ENCODE peak calls at places on chromosomes 4 and X, in four cellular contexts. One of them, this sample, is unnamed.

GRCh38 chrX:357693-358471 is 28.8 kb downstream of the PPP2R3B start:
- DNase-seq in IMR-90: peak
- DNase-seq in K562: no peak
- DNase-seq in GM12878: no peak
- DNase-seq in this sample: no peak

GRCh38 chr4:150583287-150584197 is 1.6 kb downstream of the MAB21L2 start:
- DNase-seq in IMR-90: peak
- DNase-seq in K562: no peak
- DNase-seq in GM12878: no peak
- DNase-seq in this sample: no peak

GRCh38 chr4:111960241-111960667 is 185.0 kb upstream of the FAM241A start:
- DNase-seq in IMR-90: no peak
- DNase-seq in K562: no peak
- DNase-seq in GM12878: peak
- DNase-seq in this sample: no peak

GRCh38 chrX:12672362-12673106 is 118.7 kb upstream of the PRPS2 start:
- DNase-seq in IMR-90: no peak
- DNase-seq in K562: no peak
- DNase-seq in GM12878: no peak
- DNase-seq in this sample: no peak

GRCh38 chr4:70927502-70928139 is 25.5 kb downstream of the MOB1B start:
- DNase-seq in IMR-90: no peak
- DNase-seq in K562: no peak
- DNase-seq in GM12878: no peak
- DNase-seq in this sample: no peak

GRCh38 chrX:74242050-74242449 is 61.9 kb upstream of the ZCCHC13 start:
- DNase-seq in IMR-90: peak
- DNase-seq in K562: no peak
- DNase-seq in GM12878: no peak
- DNase-seq in this sample: peak

GRCh38 chr4:183807420-183808101 is 97.5 kb upstream of the STOX2 start:
- DNase-seq in IMR-90: no peak
- DNase-seq in K562: no peak
- DNase-seq in GM12878: no peak
- DNase-seq in this sample: no peak

GRCh38 chrX:9865804-9866471 is 79.7 kb downstream of the SHROOM2 start:
- DNase-seq in IMR-90: peak
- DNase-seq in K562: no peak
- DNase-seq in GM12878: no peak
- DNase-seq in this sample: no peak

GRCh38 chr4:38743866-38744265 is 38.9 kb downstream of the TLR10 start:
- DNase-seq in IMR-90: no peak
- DNase-seq in K562: no peak
- DNase-seq in GM12878: no peak
- DNase-seq in this sample: no peak

GRCh38 chr4:7852568-7853185 is 87.0 kb downstream of the AFAP1 start:
- DNase-seq in IMR-90: no peak
- DNase-seq in K562: no peak
- DNase-seq in GM12878: no peak
- DNase-seq in this sample: no peak

GRCh38 chr4:52312722-52313121 is 261.6 kb downstream of the SPATA18 start:
- DNase-seq in IMR-90: no peak
- DNase-seq in K562: no peak
- DNase-seq in GM12878: no peak
- DNase-seq in this sample: no peak

GRCh38 chrX:116284383-116284782 is 113.8 kb downstream of the AGTR2 start:
- DNase-seq in IMR-90: no peak
- DNase-seq in K562: no peak
- DNase-seq in GM12878: no peak
- DNase-seq in this sample: no peak

GRCh38 chrX:38755319-38755718 is 45.9 kb upstream of the MID1IP1 start:
- DNase-seq in IMR-90: no peak
- DNase-seq in K562: no peak
- DNase-seq in GM12878: no peak
- DNase-seq in this sample: no peak

GRCh38 chrX:38831949-38832348 is 30.7 kb downstream of the MID1IP1 start:
- DNase-seq in IMR-90: no peak
- DNase-seq in K562: no peak
- DNase-seq in GM12878: no peak
- DNase-seq in this sample: no peak

GRCh38 chr4:124079174-124079780 is 633.3 kb downstream of the ANKRD50 start:
- DNase-seq in IMR-90: peak
- DNase-seq in K562: no peak
- DNase-seq in GM12878: no peak
- DNase-seq in this sample: no peak

GRCh38 chr4:184815046-184815877 is 10.5 kb downstream of the ACSL1 start:
- DNase-seq in IMR-90: peak
- DNase-seq in K562: peak
- DNase-seq in GM12878: peak
- DNase-seq in this sample: peak

GRCh38 chrX:153333271-153333670 is 682 bp upstream of the ZNF275 start:
- DNase-seq in IMR-90: peak
- DNase-seq in K562: no peak
- DNase-seq in GM12878: no peak
- DNase-seq in this sample: no peak

GRCh38 chrX:153336988-153337387 is 3.0 kb downstream of the ZNF275 start:
- DNase-seq in IMR-90: no peak
- DNase-seq in K562: no peak
- DNase-seq in GM12878: no peak
- DNase-seq in this sample: no peak

GRCh38 chrX:153336128-153336894 is 2.4 kb downstream of the ZNF275 start:
- DNase-seq in IMR-90: no peak
- DNase-seq in K562: no peak
- DNase-seq in GM12878: no peak
- DNase-seq in this sample: no peak

GRCh38 chrX:153334654-153335295 is 822 bp downstream of the ZNF275 start:
- DNase-seq in IMR-90: no peak
- DNase-seq in K562: no peak
- DNase-seq in GM12878: no peak
- DNase-seq in this sample: no peak

GRCh38 chrX:153333821-153334653 is at the start of gene ZNF275:
- DNase-seq in IMR-90: peak
- DNase-seq in K562: peak
- DNase-seq in GM12878: no peak
- DNase-seq in this sample: peak
- TF ChIP-seq POLR2A in IMR-90: peak
- TF ChIP-seq POLR2A in K562: peak
- TF ChIP-seq POLR2A in GM12878: peak
- TF ChIP-seq POLR2A in this sample: no peak

DNA sequence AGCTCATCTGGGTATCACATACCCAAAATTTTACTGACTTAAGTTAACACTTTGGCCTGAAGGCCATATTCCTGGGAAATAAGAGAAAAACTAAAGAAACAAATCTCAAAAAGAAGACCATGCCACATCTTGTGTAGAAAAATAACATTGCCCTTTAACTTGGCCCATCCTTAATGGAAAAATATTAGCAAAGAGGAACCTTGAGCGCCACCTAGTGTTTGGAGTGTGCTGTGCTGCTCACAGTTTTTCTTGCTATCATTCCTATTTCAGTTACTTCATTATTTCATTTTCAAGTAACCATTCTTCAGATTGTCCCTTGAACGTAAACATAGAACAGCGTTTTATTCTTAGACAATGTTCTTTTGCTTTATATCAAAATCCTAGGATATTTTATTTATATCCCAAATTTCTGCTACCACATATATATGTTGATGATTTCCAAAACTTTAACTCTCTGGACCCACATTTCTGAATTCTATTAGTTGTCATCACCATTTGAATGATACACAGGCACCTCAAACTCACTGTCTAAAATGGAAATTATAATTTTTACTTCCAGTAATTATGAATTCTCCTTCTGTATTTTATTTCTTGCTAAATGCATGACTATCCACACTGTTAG is 999.0 kb upstream of the ADGRL3 start:
- DNase-seq in IMR-90: peak
- DNase-seq in K562: peak
- DNase-seq in GM12878: no peak
- DNase-seq in this sample: peak
- TF ChIP-seq SMC3 in IMR-90: peak
- TF ChIP-seq SMC3 in K562: peak
- TF ChIP-seq SMC3 in GM12878: peak
- TF ChIP-seq SMC3 in this sample: peak

DNA sequence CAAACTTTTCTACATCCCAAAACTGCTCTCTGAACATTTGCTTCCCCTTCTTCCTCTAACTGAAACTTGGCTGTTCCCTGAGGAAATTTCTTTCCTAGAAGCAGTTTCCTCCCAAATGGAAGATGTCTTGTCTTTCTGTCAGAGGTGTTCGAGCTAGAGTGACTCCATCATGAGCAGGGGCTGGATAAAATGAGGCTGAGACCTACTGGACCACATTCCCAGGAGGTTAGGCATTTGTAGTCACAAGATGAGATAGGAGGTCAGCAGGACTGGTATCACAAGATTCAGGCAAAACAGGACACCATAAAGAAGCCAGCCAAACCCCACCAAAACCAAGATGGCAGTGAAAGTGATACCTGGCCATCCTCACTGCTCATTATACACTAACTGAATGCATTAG is 35.8 kb upstream of the PGRMC2 start:
- DNase-seq in IMR-90: no peak
- DNase-seq in K562: no peak
- DNase-seq in GM12878: no peak
- DNase-seq in this sample: no peak
- H2AFZ ChIP-seq in IMR-90: no peak
- H2AFZ ChIP-seq in K562: no peak
- H2AFZ ChIP-seq in GM12878: no peak
- H2AFZ ChIP-seq in this sample: no peak

GRCh38 chrX:2931155-2931554 is 2.0 kb upstream of the ARSD start:
- DNase-seq in IMR-90: no peak
- DNase-seq in K562: no peak
- DNase-seq in GM12878: no peak
- DNase-seq in this sample: no peak

GRCh38 chrX:2926664-2927275 is 2.4 kb downstream of the ARSD start:
- DNase-seq in IMR-90: no peak
- DNase-seq in K562: no peak
- DNase-seq in GM12878: no peak
- DNase-seq in this sample: no peak

GRCh38 chrX:2931612-2932011 is 2.5 kb upstream of the ARSD start:
- DNase-seq in IMR-90: no peak
- DNase-seq in K562: no peak
- DNase-seq in GM12878: no peak
- DNase-seq in this sample: no peak

GRCh38 chrX:2928127-2928582 is 984 bp downstream of the ARSD start:
- DNase-seq in IMR-90: peak
- DNase-seq in K562: no peak
- DNase-seq in GM12878: no peak
- DNase-seq in this sample: peak

GRCh38 chrX:2928583-2929434 is at the start of gene ARSD:
- DNase-seq in IMR-90: peak
- DNase-seq in K562: no peak
- DNase-seq in GM12878: no peak
- DNase-seq in this sample: peak
- TF ChIP-seq POLR2A in IMR-90: peak
- TF ChIP-seq POLR2A in K562: no peak
- TF ChIP-seq POLR2A in GM12878: peak
- TF ChIP-seq POLR2A in this sample: peak

DNA sequence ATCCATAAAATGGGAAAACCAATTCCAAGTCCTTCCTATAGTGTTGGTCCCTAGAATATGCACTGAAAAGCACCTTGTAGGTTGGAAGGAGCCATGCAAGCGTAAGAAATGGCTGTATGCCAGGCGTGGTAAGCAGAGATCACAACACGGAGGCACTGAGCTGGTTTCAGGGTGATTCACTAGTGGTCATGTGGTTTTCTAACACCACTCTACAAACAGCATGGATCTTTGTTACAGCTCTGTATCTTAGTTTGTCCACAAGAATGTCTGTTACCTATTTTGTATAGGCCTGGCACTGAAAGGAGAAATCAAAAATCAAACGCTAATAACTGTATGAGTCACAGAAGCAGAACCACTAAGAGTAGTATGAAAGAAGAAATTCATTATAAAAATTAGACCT is 71.9 kb downstream of the MAGEB17 start:
- DNase-seq in IMR-90: peak
- DNase-seq in K562: no peak
- DNase-seq in GM12878: peak
- DNase-seq in this sample: no peak
- TF ChIP-seq SMC3 in IMR-90: no peak
- TF ChIP-seq SMC3 in K562: no peak
- TF ChIP-seq SMC3 in GM12878: no peak
- TF ChIP-seq SMC3 in this sample: no peak

GRCh38 chr4:56301181-56302076 is 85.9 kb downstream of the AASDH start:
- DNase-seq in IMR-90: peak
- DNase-seq in K562: peak
- DNase-seq in GM12878: peak
- DNase-seq in this sample: peak
- H2AFZ ChIP-seq in IMR-90: no peak
- H2AFZ ChIP-seq in K562: peak
- H2AFZ ChIP-seq in GM12878: peak
- H2AFZ ChIP-seq in this sample: peak

DNA sequence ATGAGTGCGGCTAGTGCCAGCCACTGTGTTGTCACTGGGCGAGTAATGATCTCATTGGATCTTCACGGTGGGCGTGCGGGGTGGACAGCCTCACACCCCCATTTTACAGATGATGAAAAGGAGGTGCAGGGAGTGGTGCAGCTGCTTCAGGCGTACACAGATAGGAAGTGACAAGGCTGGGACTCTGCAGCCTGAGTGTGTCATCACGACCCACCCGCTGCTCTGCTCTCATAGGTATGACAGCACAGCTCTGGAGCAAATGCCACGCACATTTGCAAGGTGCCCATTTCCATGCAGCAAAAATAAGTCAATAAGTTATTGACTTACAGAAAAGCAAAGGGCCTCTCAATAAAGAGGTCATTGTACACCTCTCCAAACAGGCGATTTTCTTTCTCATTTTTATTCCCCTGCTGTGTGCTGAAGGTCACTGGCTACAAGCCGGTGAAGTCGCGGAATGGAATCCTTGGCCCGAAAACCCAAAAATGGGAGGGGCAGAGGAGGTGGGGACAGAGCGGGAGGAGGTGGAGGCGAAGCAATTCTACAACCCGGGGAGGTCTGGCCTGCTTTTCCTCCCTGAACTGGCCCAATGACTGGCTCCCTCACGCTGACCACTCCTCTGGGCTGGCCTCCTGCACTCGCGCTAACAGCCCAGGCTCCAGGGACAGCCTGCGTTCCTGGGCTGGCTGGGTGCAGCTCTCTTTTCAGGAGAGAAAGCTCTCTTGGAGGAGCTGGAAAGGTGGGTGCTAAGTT is at the start of gene SOD3:
- DNase-seq in IMR-90: peak
- DNase-seq in K562: peak
- DNase-seq in GM12878: no peak
- DNase-seq in this sample: peak
- TF ChIP-seq POLR2A in IMR-90: no peak
- TF ChIP-seq POLR2A in K562: no peak
- TF ChIP-seq POLR2A in GM12878: no peak
- TF ChIP-seq POLR2A in this sample: no peak

This sample was measured in HepG2.